ENCODE peak calls at places on chromosome 3, in four cellular contexts. T is spleen, K is gastrocnemius medialis, L is adrenal gland. Y is an unnamed sample. For H3K4me1 and H3K36me3, the result is how much of the 10 kb centered on the place peaks cover.

GRCh38 chr3:22115581-22115980 is 364.6 kb upstream of the ZNF385D start:
- DNase-seq in L (no peak), K (no peak), T (no peak), Y (no peak)

GRCh38 chr3:187838016-187838535 is 92.8 kb upstream of the BCL6 start:
- DNase-seq in K (no peak), T (no peak), L (no peak), Y (no peak)

GRCh38 chr3:3851621-3852323 is 52.5 kb downstream of the LRRN1 start:
- DNase-seq in L (no peak), K (no peak), T (no peak), Y (no peak)

GRCh38 chr3:142374687-142375086 is 73.2 kb downstream of the XRN1 start:
- DNase-seq in K (no peak), T (no peak), L (no peak), Y (no peak)

GRCh38 chr3:20400686-20401085 is 214.7 kb upstream of the SGO1 start:
- DNase-seq in L (no peak), K (no peak), T (no peak), Y (no peak)

GRCh38 chr3:107239703-107240102 is 137.5 kb upstream of the CCDC54 start:
- DNase-seq in T (no peak), K (no peak), L (no peak), Y (no peak)

GRCh38 chr3:124033360-124034015 is 41.6 kb upstream of the ROPN1 start:
- DNase-seq in K (no peak), T (peak), L (peak), Y (no peak)

GRCh38 chr3:158103956-158104338 is 2.3 kb downstream of the SHOX2 start:
- DNase-seq in T (no peak), L (no peak), K (no peak), Y (no peak)

GRCh38 chr3:171269557-171269956 is 190.6 kb downstream of the TNIK start:
- DNase-seq in K (no peak), T (no peak), L (no peak), Y (no peak)

GRCh38 chr3:68893600-68894239 is 38.6 kb downstream of the TAFA4 start:
- DNase-seq in L (no peak), K (no peak), T (no peak), Y (no peak)

GRCh38 chr3:102179321-102180290 is 255.2 kb upstream of the ZPLD1 start:
- DNase-seq in K (no peak), L (no peak), T (no peak), Y (no peak)

GRCh38 chr3:124800511-124801374 is 70.5 kb downstream of the UMPS start:
- DNase-seq in T (peak), L (peak), K (peak), Y (no peak)

GRCh38 chr3:13620776-13621365 is 71.9 kb downstream of the FBLN2 start:
- DNase-seq in K (no peak), L (no peak), T (peak), Y (no peak)

GRCh38 chr3:13624021-13624420 is 75.1 kb downstream of the FBLN2 start:
- DNase-seq in K (no peak), L (no peak), T (peak), Y (no peak)

GRCh38 chr3:13623101-13623654 is 74.3 kb downstream of the FBLN2 start:
- DNase-seq in L (no peak), T (peak), K (no peak), Y (no peak)

GRCh38 chr3:13621381-13622221 is 72.7 kb downstream of the FBLN2 start:
- DNase-seq in K (no peak), T (peak), L (no peak), Y (no peak)

DNA sequence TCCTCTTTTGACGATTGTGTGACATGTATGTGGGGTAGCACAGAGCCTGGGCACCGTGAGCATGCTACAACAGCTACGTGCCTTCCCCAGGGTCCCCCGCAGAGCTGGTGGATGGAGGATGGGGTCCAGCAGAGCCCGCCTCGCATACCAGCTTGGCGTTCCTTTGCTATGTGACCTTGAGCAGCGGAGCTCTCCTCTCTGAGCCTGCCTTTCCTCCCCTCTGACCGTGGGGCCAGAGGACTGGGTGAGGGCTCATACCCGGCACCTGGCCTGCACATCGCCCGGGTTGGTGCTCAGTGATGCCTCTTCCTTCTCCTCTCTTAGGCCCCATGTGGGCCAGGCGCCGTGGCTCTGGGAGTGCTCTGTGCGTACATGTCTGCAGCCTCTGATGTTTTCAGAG is 73.4 kb downstream of the FBLN2 start:
- DNase-seq in K (no peak), T (peak), L (no peak), Y (no peak)
- TF ChIP-seq CTCF in K (no peak), T (no peak), L (no peak), Y (no peak)

GRCh38 chr3:150346956-150347863 is 60.9 kb upstream of the TSC22D2 start:
- DNase-seq in T (no peak), K (no peak), L (no peak), Y (no peak)
- H3K4me1 ChIP-seq in T (under half), K (under half), L (under half), Y (half or more)

GRCh38 chr3:128735884-128736283 is 9.9 kb downstream of the RAB7A start:
- DNase-seq in L (no peak), T (no peak), K (no peak), Y (no peak)
- H3K36me3 ChIP-seq in L (under half), T (under half), K (under half), Y (half or more)

DNA sequence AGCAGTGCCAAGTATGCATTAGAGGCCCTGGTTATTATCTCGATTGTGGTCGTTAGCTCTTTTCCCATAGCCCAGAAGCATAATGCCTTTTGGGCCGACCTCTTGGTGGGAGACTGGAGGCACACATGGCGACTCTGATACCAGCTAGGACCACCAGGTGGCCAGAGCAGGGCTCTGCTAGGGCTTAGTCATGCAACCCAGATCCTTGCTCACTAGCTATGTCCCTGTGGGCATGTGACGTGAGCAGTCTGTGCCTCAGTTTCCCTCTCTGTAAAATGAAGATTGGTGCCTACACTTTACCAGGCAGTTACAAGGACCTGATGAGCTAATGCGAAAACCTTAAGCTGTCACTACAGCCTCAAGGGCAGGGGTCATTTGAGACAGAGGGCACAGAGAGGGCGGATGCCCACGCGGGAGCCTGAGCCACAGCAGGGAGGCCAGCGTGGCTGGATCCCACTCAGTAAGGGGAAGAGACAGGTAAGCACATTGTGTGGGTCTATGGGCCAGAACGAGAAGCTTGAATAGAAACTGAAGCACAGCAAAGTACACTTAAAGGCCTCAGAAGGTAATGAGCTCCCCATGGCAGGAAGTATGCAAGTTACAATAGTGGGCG is 8.8 kb downstream of the KLF15 start:
- DNase-seq in K (no peak), T (peak), L (peak), Y (peak)
- TF ChIP-seq CTCF in K (peak), T (peak), L (no peak), Y (no peak)

DNA sequence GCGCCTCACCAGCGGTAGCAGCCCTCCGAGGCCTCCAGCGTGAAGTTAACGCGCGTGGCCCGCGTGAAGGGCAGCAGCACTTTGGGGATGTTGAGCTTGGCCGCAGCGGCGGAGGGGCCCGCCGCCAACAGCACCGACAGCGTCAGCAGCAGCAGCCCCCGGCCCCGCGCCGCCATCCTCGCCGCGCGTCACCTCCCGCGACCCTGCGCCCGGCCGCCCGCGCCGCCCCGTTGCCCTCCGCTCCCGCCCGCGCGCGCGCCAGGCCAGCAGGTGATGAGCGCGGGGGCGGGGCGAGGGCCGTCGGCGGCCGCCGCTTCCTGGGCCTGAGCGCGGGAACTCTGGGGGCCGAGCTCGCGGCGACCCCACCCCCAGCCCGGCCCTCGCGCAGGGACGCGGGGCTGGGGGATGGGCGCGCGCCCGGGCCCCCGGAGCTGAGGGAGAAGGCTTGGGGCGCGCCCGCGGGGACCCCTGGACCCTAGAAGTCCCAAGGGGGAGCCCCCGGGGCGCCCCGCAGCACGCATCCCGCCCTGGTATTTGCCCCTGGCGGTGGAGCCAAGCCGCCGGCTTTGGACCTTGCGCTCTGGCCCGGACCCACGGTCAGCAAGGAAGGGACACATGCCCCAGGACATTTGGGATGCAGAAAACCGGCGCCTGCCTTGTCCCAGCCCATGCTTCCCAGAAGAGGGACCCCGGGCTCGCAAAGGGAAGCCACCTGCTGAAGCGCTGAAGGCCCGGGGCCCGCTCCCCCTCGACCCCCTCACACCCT is at the start of gene NUP210:
- DNase-seq in K (no peak), T (peak), L (peak), Y (no peak)
- H3K4me1 ChIP-seq in K (under half), T (under half), L (under half), Y (under half)

GRCh38 chr3:111165411-111165810 is 93.8 kb downstream of the NECTIN3 start:
- DNase-seq in L (no peak), K (no peak), T (no peak), Y (no peak)

GRCh38 chr3:111159391-111159790 is 87.8 kb downstream of the NECTIN3 start:
- DNase-seq in T (no peak), K (no peak), L (no peak), Y (no peak)

DNA sequence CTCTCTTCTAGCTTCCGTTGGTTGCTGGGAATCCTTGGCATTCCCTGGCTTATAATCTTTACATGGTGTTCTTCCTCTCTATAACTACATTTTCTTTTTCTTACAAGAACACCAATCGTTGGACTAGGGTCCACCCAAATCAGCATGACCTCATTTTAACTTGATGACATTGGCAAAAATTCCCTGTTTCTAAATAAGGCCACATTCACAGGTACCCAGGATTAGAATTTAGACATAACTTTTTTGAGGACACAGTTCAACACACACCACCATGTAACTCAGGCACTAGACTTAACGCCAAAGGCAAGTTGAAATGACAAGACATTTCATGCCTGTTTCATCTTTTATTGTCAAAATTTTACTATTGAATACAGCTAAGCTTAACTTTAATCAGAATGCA is 93.0 kb downstream of the NECTIN3 start:
- DNase-seq in T (no peak), L (no peak), K (no peak), Y (no peak)
- H3K36me3 ChIP-seq in T (under half), L (under half), K (under half), Y (under half)

GRCh38 chr3:81931265-81931664 is 169.8 kb upstream of the GBE1 start:
- DNase-seq in L (no peak), T (no peak), K (no peak), Y (no peak)
- TF ChIP-seq CTCF in L (no peak), T (no peak), K (no peak), Y (no peak)